ENCODE peak calls at places on chromosome 5, in eight cellular contexts. U is Peyer's patch, O is mesendoderm, H is colonic mucosa, I is mammary epithelial cell, M is H9, S is body of pancreas, Y is substantia nigra. Z is an unnamed sample.

GRCh38 chr5:1316941-1317340 is 22.1 kb upstream of the TERT start:
- DNase-seq in U (peak), O (no peak), H (no peak), I (no peak), M (peak), S (no peak), Y (no peak), Z (no peak)

GRCh38 chr5:95261369-95262175 is 23.3 kb downstream of the MCTP1 start:
- DNase-seq in U (no peak), O (peak), H (no peak), I (peak), M (no peak), S (no peak), Y (no peak), Z (no peak)

GRCh38 chr5:42948961-42949347 is 91.2 kb downstream of the ANXA2R start:
- DNase-seq in U (no peak), O (no peak), H (no peak), I (no peak), M (no peak), S (no peak), Y (no peak), Z (no peak)

GRCh38 chr5:127758884-127759283 is 55.7 kb downstream of the CCDC192 start:
- DNase-seq in U (peak), O (peak), H (peak), I (no peak), M (no peak), S (no peak), Y (no peak), Z (no peak)

GRCh38 chr5:63127054-63127453 is 548.4 kb downstream of the LRRC70 start:
- DNase-seq in U (no peak), O (peak), H (no peak), I (peak), M (no peak), S (no peak), Y (no peak), Z (no peak)

GRCh38 chr5:171207256-171207866 is 101.7 kb upstream of the TLX3 start:
- DNase-seq in U (no peak), O (peak), H (no peak), I (peak), M (no peak), S (no peak), Y (no peak), Z (no peak)

GRCh38 chr5:54851449-54851848 is 133.9 kb downstream of the ESM1 start:
- DNase-seq in U (no peak), O (no peak), H (no peak), I (peak), M (no peak), S (no peak), Y (no peak), Z (no peak)

GRCh38 chr5:154997746-154998145 is 15.8 kb upstream of the KIF4B start:
- DNase-seq in U (no peak), O (no peak), H (no peak), I (peak), M (no peak), S (no peak), Y (no peak), Z (no peak)

GRCh38 chr5:81755320-81755719 is 4.4 kb upstream of the SSBP2 start:
- DNase-seq in U (peak), O (peak), H (no peak), I (peak), M (peak), S (peak), Y (no peak), Z (peak)
- H3K27ac ChIP-seq in U (no peak), O (no peak), H (no peak), I (peak), M (peak), S (peak), Y (no peak), Z (peak)

DNA sequence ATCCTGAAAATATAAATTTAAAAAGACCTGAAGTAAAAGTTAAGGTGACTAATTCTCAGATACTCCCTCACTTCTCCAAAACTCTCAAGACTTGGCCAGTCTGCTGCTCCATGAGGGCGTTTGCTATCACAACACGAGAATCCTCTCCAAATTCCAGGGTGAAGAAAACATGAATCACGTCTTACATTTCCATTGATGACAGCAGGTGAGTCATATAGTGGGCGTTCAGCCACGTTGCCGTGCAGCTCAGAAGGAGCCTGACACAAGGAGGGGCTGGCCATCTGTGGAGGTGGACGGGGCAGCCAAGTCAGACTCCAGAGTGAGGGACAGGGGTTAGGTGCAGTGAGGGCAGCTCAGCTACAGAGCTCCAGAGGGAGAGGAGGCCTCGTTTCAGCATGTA is 555.1 kb upstream of the ADAMTS16 start:
- DNase-seq in U (no peak), O (no peak), H (no peak), I (peak), M (no peak), S (no peak), Y (no peak), Z (peak)
- H3K27ac ChIP-seq in U (no peak), O (no peak), H (no peak), I (peak), M (no peak), S (no peak), Y (no peak), Z (no peak)

DNA sequence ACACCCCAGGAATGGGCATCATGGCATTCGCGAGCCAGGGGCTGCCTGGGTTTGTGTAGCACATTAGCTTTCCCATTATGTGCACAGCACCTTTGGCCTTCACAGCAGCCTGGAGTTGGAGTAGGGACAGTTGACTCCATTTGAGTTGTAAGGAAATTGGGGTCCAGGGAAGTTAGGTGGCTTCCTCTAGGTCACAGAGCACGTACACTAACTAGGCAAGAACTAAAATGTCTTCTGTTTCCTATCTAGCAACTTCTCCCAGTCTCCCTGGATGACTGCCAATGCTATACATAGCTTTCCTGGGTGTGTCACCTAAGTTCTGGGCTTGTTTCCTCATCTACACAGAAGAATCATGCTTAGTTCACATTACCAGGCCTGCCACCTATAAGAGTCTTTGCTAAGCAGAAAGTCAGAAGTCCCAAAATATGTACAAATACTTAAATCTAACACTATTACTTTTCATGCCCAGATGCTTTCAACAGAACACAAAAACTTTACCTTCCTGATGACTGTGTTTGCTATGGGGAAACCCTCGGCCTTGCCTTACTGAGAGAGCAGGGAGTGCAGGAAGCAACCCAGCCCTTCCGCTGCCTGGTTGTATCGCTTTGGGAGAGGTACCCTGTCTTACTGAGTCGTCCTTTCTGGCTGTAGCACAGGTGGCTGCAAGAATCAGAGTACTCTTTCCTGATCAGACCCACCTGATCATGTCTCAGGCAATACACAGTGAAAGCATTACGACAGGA is 12.0 kb downstream of the MACROH2A1 start:
- DNase-seq in U (peak), O (no peak), H (peak), I (peak), M (no peak), S (peak), Y (no peak), Z (peak)
- H3K27ac ChIP-seq in U (no peak), O (no peak), H (peak), I (peak), M (no peak), S (no peak), Y (peak), Z (peak)

GRCh38 chr5:126384985-126385384 is 38.2 kb upstream of the GRAMD2B start:
- DNase-seq in U (no peak), O (no peak), H (no peak), I (peak), M (no peak), S (no peak), Y (no peak), Z (no peak)

GRCh38 chr5:126383755-126384154 is 39.5 kb upstream of the GRAMD2B start:
- DNase-seq in U (no peak), O (no peak), H (no peak), I (no peak), M (no peak), S (no peak), Y (no peak), Z (no peak)

GRCh38 chr5:126385509-126385908 is 37.7 kb upstream of the GRAMD2B start:
- DNase-seq in U (no peak), O (no peak), H (no peak), I (peak), M (no peak), S (no peak), Y (no peak), Z (no peak)

GRCh38 chr5:126383246-126383645 is 40.0 kb upstream of the GRAMD2B start:
- DNase-seq in U (no peak), O (no peak), H (peak), I (no peak), M (no peak), S (no peak), Y (no peak), Z (no peak)

DNA sequence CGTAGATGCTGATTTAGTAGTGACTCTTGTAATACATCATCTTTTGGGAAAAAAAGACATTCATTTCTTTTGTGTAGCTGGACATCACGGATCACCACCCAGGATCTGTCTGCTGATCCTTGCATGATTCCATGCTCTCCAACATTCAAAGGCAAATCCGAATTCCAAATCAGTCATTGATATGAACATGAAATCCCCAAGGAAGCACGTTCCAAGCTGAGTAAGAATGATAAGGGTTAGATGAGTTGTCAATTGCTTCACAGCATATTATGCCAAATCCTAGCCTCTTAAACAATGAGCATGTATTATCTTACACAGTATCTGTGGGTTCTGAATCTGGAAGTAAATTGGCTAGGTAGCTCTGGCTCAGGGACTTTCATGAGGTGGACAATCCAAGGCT is 37.1 kb upstream of the GRAMD2B start:
- DNase-seq in U (no peak), O (no peak), H (no peak), I (peak), M (no peak), S (no peak), Y (no peak), Z (no peak)
- H3K27ac ChIP-seq in U (no peak), O (no peak), H (no peak), I (peak), M (no peak), S (no peak), Y (no peak), Z (no peak)

Z was measured in lung.